ENCODE peak calls at places on chromosomes 1 and 21, in eight cellular contexts. L, J, C, P, X, M, G and Y are unnamed samples.
A peak's percentile ranks its signal among the peaks of the same experiment; 100 is the strongest.

GRCh38 chr1:55635856-55636255 is 420.7 kb upstream of the USP24 start:
- DNase-seq in L (no peak), J (no peak), C (no peak), P (no peak), X (no peak), M (no peak), G (no peak), Y (no peak)

GRCh38 chr1:8314346-8315280 is 3.3 kb upstream of the SLC45A1 start:
- DNase-seq in L (peak; percentile 90), J (peak; percentile 86), C (peak; percentile 50), P (peak; percentile 18), X (peak; percentile 24), M (peak; percentile 80), G (peak; percentile 36), Y (peak; percentile 60)

GRCh38 chr1:3409737-3410434 is 44.6 kb upstream of the ARHGEF16 start:
- DNase-seq in L (peak; percentile 85), J (peak; percentile 48), C (peak; percentile 77), P (peak; percentile 32), X (peak; percentile 13), M (peak; percentile 83), G (no peak), Y (peak; percentile 13)

GRCh38 chr21:24693779-24694178 is 913.5 kb downstream of the MRPL39 start:
- DNase-seq in L (no peak), J (no peak), C (no peak), P (no peak), X (peak; percentile 38), M (no peak), G (no peak), Y (no peak)

GRCh38 chr1:1393428-1393827 is 5.7 kb downstream of the CCNL2 start:
- DNase-seq in L (no peak), J (no peak), C (no peak), P (no peak), X (no peak), M (no peak), G (no peak), Y (no peak)

GRCh38 chr1:224801761-224802490 is 127.5 kb upstream of the DNAH14 start:
- DNase-seq in L (no peak), J (no peak), C (no peak), P (no peak), X (peak; percentile 12), M (no peak), G (no peak), Y (no peak)

GRCh38 chr1:228034954-228035837 is 28.4 kb downstream of the WNT3A start:
- DNase-seq in L (no peak), J (no peak), C (no peak), P (no peak), X (no peak), M (no peak), G (no peak), Y (no peak)

GRCh38 chr1:67749844-67750689 is 65.1 kb downstream of the GADD45A start:
- DNase-seq in L (peak; percentile 49), J (no peak), C (no peak), P (peak; percentile 55), X (no peak), M (no peak), G (no peak), Y (no peak)

GRCh38 chr1:155173478-155174333 is at the start of gene TRIM46:
- DNase-seq in L (peak; percentile 81), J (no peak), C (peak; percentile 36), P (no peak), X (peak; percentile 75), M (peak; percentile 80), G (peak; percentile 67), Y (peak; percentile 94)

GRCh38 chr1:9717193-9718005 is 65.9 kb downstream of the PIK3CD start:
- DNase-seq in L (no peak), J (no peak), C (no peak), P (no peak), X (no peak), M (no peak), G (peak; percentile 77), Y (no peak)

GRCh38 chr1:108897865-108898720 is 21.3 kb downstream of the GPSM2 start:
- DNase-seq in L (peak; percentile 57), J (no peak), C (no peak), P (peak; percentile 52), X (peak; percentile 31), M (peak; percentile 28), G (no peak), Y (peak; percentile 48)